ENCODE peak calls at places on chromosome 1, in seven cellular contexts. I is AG08396, S is Peyer's patch, H is NCI-H748 treated with DMSO at 0.1 percent for 48 hours, W is erythroblast, D is GM12865, A is AG20443. F is an unnamed sample.

GRCh38 chr1:83799474-83800085 is 199.4 kb downstream of the TTLL7 start:
- DNase-seq in S (no peak), H (no peak), A (no peak), I (no peak), D (no peak), W (no peak), F (no peak)

GRCh38 chr1:84246228-84246627 is 55.3 kb upstream of the SAMD13 start:
- DNase-seq in D (no peak), W (peak), H (no peak), I (no peak), S (no peak), A (no peak), F (no peak)

GRCh38 chr1:2214541-2215241 is 13.4 kb upstream of the SKI start:
- DNase-seq in S (no peak), H (no peak), D (no peak), I (no peak), A (no peak), W (no peak), F (no peak)

GRCh38 chr1:204592246-204592948 is 76.2 kb downstream of the MDM4 start:
- DNase-seq in W (no peak), D (no peak), S (no peak), A (no peak), H (no peak), I (no peak), F (no peak)

GRCh38 chr1:231814031-231814430 is 187.4 kb downstream of the DISC1 start:
- DNase-seq in I (no peak), D (no peak), W (no peak), A (no peak), S (no peak), H (no peak), F (no peak)

GRCh38 chr1:21490774-21491482 is 18.3 kb upstream of the ALPL start:
- DNase-seq in W (no peak), D (peak), I (peak), S (no peak), A (peak), H (no peak), F (no peak)

GRCh38 chr1:204611036-204611435 is 74.5 kb downstream of the LRRN2 start:
- DNase-seq in I (no peak), D (no peak), S (no peak), H (no peak), A (no peak), W (no peak), F (no peak)

GRCh38 chr1:152879559-152880198 is 1.6 kb downstream of the SMCP start:
- DNase-seq in H (no peak), S (no peak), I (no peak), W (no peak), D (no peak), A (no peak), F (no peak)

GRCh38 chr1:228416217-228416971 is at the start of gene TRIM17:
- DNase-seq in A (peak), W (no peak), S (no peak), H (no peak), I (peak), D (no peak), F (no peak)

GRCh38 chr1:4527819-4528218 is 126.6 kb upstream of the AJAP1 start:
- DNase-seq in A (no peak), D (no peak), S (no peak), W (no peak), I (no peak), H (peak), F (peak)

GRCh38 chr1:156155760-156156495 is 2.5 kb downstream of the SEMA4A start:
- DNase-seq in I (no peak), W (peak), H (no peak), S (no peak), D (peak), A (no peak), F (no peak)

GRCh38 chr1:1630965-1631792 is 794 bp upstream of the MMP23B start:
- DNase-seq in D (peak), S (no peak), I (peak), H (no peak), W (no peak), A (peak), F (no peak)

GRCh38 chr1:232376632-232377493 is 253.1 kb downstream of the SIPA1L2 start:
- DNase-seq in I (no peak), W (no peak), D (no peak), A (no peak), S (no peak), H (no peak), F (no peak)

GRCh38 chr1:54794401-54795099 is 6.6 kb downstream of the TTC22 start:
- DNase-seq in D (no peak), S (no peak), H (no peak), I (peak), W (no peak), A (peak), F (no peak)

GRCh38 chr1:43322506-43322905 is 15.1 kb upstream of the MPL start:
- DNase-seq in A (no peak), S (no peak), W (no peak), H (no peak), I (no peak), D (no peak), F (no peak)

GRCh38 chr1:235421751-235422150 is 54.5 kb downstream of the TBCE start:
- DNase-seq in D (no peak), H (no peak), A (no peak), S (no peak), I (no peak), W (no peak), F (no peak)

GRCh38 chr1:18560692-18561091 is 70.0 kb upstream of the PAX7 start:
- DNase-seq in D (no peak), S (no peak), I (no peak), H (no peak), A (no peak), W (no peak), F (no peak)

GRCh38 chr1:19776933-19777332 is 22.8 kb downstream of the TMCO4 start:
- DNase-seq in H (no peak), I (no peak), A (no peak), W (no peak), D (no peak), S (no peak), F (no peak)

GRCh38 chr1:224747578-224747977 is 131.5 kb downstream of the CNIH3 start:
- DNase-seq in S (no peak), I (peak), H (no peak), W (no peak), A (peak), D (peak), F (no peak)

GRCh38 chr1:47374501-47374900 is 40.9 kb downstream of the CMPK1 start:
- DNase-seq in H (no peak), A (no peak), D (no peak), S (no peak), W (no peak), I (no peak), F (no peak)

GRCh38 chr1:212967767-212968166 is 17.4 kb downstream of the VASH2 start:
- DNase-seq in H (no peak), W (peak), S (no peak), D (peak), I (peak), A (peak), F (no peak)

GRCh38 chr1:177164380-177165068 is at the start of gene ASTN1:
- DNase-seq in H (peak), I (peak), A (peak), W (no peak), D (no peak), S (no peak), F (peak)

GRCh38 chr1:46812996-46813857 is 14.4 kb downstream of the CYP4B1 start:
- DNase-seq in I (no peak), S (no peak), W (no peak), D (no peak), H (no peak), A (no peak), F (no peak)

GRCh38 chr1:43101061-43101460 is 71.0 kb downstream of the EBNA1BP2 start:
- DNase-seq in I (no peak), A (no peak), D (no peak), S (no peak), W (no peak), H (no peak), F (no peak)

GRCh38 chr1:173420330-173420806 is 56.8 kb upstream of the PRDX6 start:
- DNase-seq in S (peak), A (peak), I (peak), W (peak), H (peak), D (peak), F (no peak)

GRCh38 chr1:68624233-68624632 is 127.4 kb upstream of the DEPDC1 start:
- DNase-seq in D (no peak), A (peak), W (no peak), H (no peak), I (no peak), S (no peak), F (no peak)

GRCh38 chr1:12339861-12340557 is 110.2 kb downstream of the VPS13D start:
- DNase-seq in W (no peak), D (no peak), I (no peak), S (no peak), A (no peak), H (peak), F (no peak)

GRCh38 chr1:115364776-115365155 is 26.7 kb upstream of the NGF start:
- DNase-seq in I (no peak), W (no peak), H (no peak), S (no peak), D (no peak), A (no peak), F (no peak)

GRCh38 chr1:85612704-85613361 is 32.3 kb downstream of the CCN1 start:
- DNase-seq in H (no peak), I (peak), S (no peak), W (peak), D (peak), A (peak), F (no peak)

GRCh38 chr1:178579562-178579961 is 66.7 kb downstream of the TEX35 start:
- DNase-seq in S (peak), D (peak), I (no peak), W (no peak), H (no peak), A (no peak), F (no peak)

GRCh38 chr1:43619314-43619790 is 30.6 kb upstream of the KDM4A start:
- DNase-seq in W (no peak), A (no peak), S (no peak), I (no peak), H (no peak), D (no peak), F (no peak)

GRCh38 chr1:196733091-196733970 is 41.3 kb upstream of the CFHR3 start:
- DNase-seq in H (no peak), W (no peak), I (no peak), A (no peak), S (no peak), D (no peak), F (no peak)

GRCh38 chr1:209045326-209046057 is 538.0 kb upstream of the CAMK1G start:
- DNase-seq in I (no peak), D (no peak), A (no peak), S (no peak), H (no peak), W (no peak), F (no peak)

GRCh38 chr1:67889940-67890567 is 56.8 kb upstream of the GNG12 start:
- DNase-seq in W (no peak), A (peak), S (no peak), I (peak), D (peak), H (no peak), F (no peak)

GRCh38 chr1:40450491-40451237 is 388 bp downstream of the ZFP69B start:
- DNase-seq in H (peak), S (peak), A (peak), I (peak), W (peak), D (peak), F (peak)

GRCh38 chr1:244002721-244003120 is 48.4 kb upstream of the ZBTB18 start:
- DNase-seq in W (no peak), I (no peak), H (no peak), A (no peak), D (no peak), S (no peak), F (no peak)

GRCh38 chr1:167446946-167447345 is 71.4 kb downstream of the CD247 start:
- DNase-seq in I (no peak), W (no peak), S (no peak), H (no peak), D (no peak), A (no peak), F (no peak)

GRCh38 chr1:50610563-50610962 is 187.3 kb upstream of the DMRTA2 start:
- DNase-seq in I (no peak), W (no peak), S (no peak), D (peak), A (no peak), H (peak), F (no peak)

GRCh38 chr1:185157599-185158469 is 867 bp downstream of the SWT1 start:
- DNase-seq in I (no peak), H (peak), D (peak), S (no peak), A (peak), W (peak), F (no peak)